ENCODE peak calls at places on chromosome 22, in nine cellular contexts. C is stomach, O is SK-N-SH, M is transverse colon, Q is HL-60, P is spleen, J is GM23338, T is HCT116, E is sigmoid colon. S is an unnamed sample.

GRCh38 chr22:22748297-22748743 is 103.9 kb downstream of the GGTLC2 start:
- DNase-seq in C (peak; percentile 64), O (peak; percentile 44), M (peak; percentile 54), Q (peak; percentile 60), P (no peak), J (peak; percentile 43), T (no peak), E (no peak), S (peak; percentile 31)

GRCh38 chr22:37320726-37321286 is 38.5 kb downstream of the CYTH4 start:
- DNase-seq in C (no peak), O (no peak), M (no peak), Q (no peak), P (no peak), J (no peak), T (no peak), E (no peak), S (no peak)

GRCh38 chr22:46934746-46935491 is 172.5 kb downstream of the TBC1D22A start:
- DNase-seq in C (no peak), O (no peak), M (peak; percentile 30), Q (peak; percentile 27), P (no peak), J (no peak), T (peak; percentile 76), E (no peak), S (no peak)

GRCh38 chr22:48039326-48039725 is 1276.9 kb downstream of the TBC1D22A start:
- DNase-seq in C (no peak), O (no peak), M (no peak), Q (no peak), P (no peak), J (no peak), T (no peak), E (no peak), S (no peak)

GRCh38 chr22:39967996-39968968 is 8.1 kb downstream of the TMA7B start:
- DNase-seq in C (no peak), O (peak; percentile 17), M (no peak), Q (no peak), P (no peak), J (peak; percentile 23), T (no peak), E (peak; percentile 69), S (peak; percentile 66)

GRCh38 chr22:28021998-28022660 is 103.1 kb upstream of the PITPNB start:
- DNase-seq in C (peak; percentile 21), O (no peak), M (no peak), Q (no peak), P (peak; percentile 55), J (no peak), T (no peak), E (peak; percentile 61), S (peak; percentile 7)

GRCh38 chr22:17319541-17319940 is 49.7 kb upstream of the CECR2 start:
- DNase-seq in C (no peak), O (no peak), M (no peak), Q (no peak), P (no peak), J (no peak), T (no peak), E (no peak), S (no peak)

GRCh38 chr22:46684706-46685105 is 53.3 kb downstream of the CERK start:
- DNase-seq in C (peak; percentile 32), O (no peak), M (peak; percentile 36), Q (peak; percentile 59), P (no peak), J (no peak), T (no peak), E (no peak), S (no peak)

GRCh38 chr22:19941365-19942070 is at the start of the genes COMT and TXNRD2:
- DNase-seq in C (peak; percentile 81), O (peak; percentile 96), M (peak; percentile 78), Q (peak; percentile 60), P (peak; percentile 95), J (peak; percentile 70), T (no peak), E (peak; percentile 82), S (peak; percentile 71)

GRCh38 chr22:23268139-23268712 is 87.9 kb downstream of the BCR start:
- DNase-seq in C (no peak), O (no peak), M (no peak), Q (no peak), P (no peak), J (peak; percentile 40), T (no peak), E (no peak), S (no peak)

GRCh38 chr22:47168441-47168840 is 406.0 kb downstream of the TBC1D22A start:
- DNase-seq in C (peak; percentile 15), O (no peak), M (peak; percentile 4), Q (no peak), P (peak; percentile 41), J (no peak), T (no peak), E (peak; percentile 40), S (no peak)

GRCh38 chr22:44567846-44568493 is 69.9 kb upstream of the RTL6 start:
- DNase-seq in C (peak; percentile 57), O (no peak), M (peak; percentile 65), Q (peak; percentile 44), P (peak; percentile 79), J (peak; percentile 57), T (peak; percentile 54), E (peak; percentile 68), S (no peak)

GRCh38 chr22:37496651-37497599 is 10.7 kb upstream of the MFNG start:
- DNase-seq in C (no peak), O (peak; percentile 50), M (no peak), Q (no peak), P (no peak), J (peak; percentile 76), T (no peak), E (no peak), S (no peak)

GRCh38 chr22:40955516-40955915 is 4.3 kb downstream of the RBX1 start:
- DNase-seq in C (no peak), O (no peak), M (no peak), Q (no peak), P (no peak), J (no peak), T (no peak), E (no peak), S (no peak)

GRCh38 chr22:48404004-48404403 is 1423.7 kb downstream of the BRD1 start:
- DNase-seq in C (peak; percentile 22), O (no peak), M (no peak), Q (no peak), P (no peak), J (no peak), T (no peak), E (no peak), S (no peak)

GRCh38 chr22:46045459-46046298 is 68.7 kb upstream of the WNT7B start:
- DNase-seq in C (peak; percentile 58), O (no peak), M (peak; percentile 17), Q (no peak), P (peak; percentile 80), J (no peak), T (no peak), E (peak; percentile 72), S (no peak)

GRCh38 chr22:20261848-20262581 is 6.1 kb downstream of the RTN4R start:
- DNase-seq in C (no peak), O (no peak), M (no peak), Q (no peak), P (no peak), J (no peak), T (no peak), E (no peak), S (no peak)

GRCh38 chr22:45101828-45102227 is 61.9 kb upstream of the NUP50 start:
- DNase-seq in C (peak; percentile 53), O (peak; percentile 69), M (peak; percentile 53), Q (peak; percentile 90), P (peak; percentile 79), J (peak; percentile 91), T (no peak), E (peak; percentile 78), S (no peak)

GRCh38 chr22:49368976-49369725 is 458.5 kb downstream of the BRD1 start:
- DNase-seq in C (peak; percentile 22), O (peak; percentile 70), M (no peak), Q (no peak), P (peak; percentile 84), J (no peak), T (no peak), E (peak; percentile 63), S (peak; percentile 33)

GRCh38 chr22:35116817-35117216 is 50.9 kb downstream of the ISX start:
- DNase-seq in C (no peak), O (no peak), M (peak; percentile 60), Q (no peak), P (no peak), J (no peak), T (no peak), E (no peak), S (no peak)

GRCh38 chr22:31739795-31740201 is 10.1 kb downstream of the PRR14L start:
- DNase-seq in C (no peak), O (no peak), M (no peak), Q (peak; percentile 36), P (no peak), J (no peak), T (no peak), E (no peak), S (no peak)
- TF ChIP-seq POLR2AphosphoS5 in C (no peak), O (no peak), M (no peak), Q (no peak), P (no peak), J (no peak), T (no peak), E (no peak), S (no peak)

GRCh38 chr22:26907366-26907765 is 250.0 kb downstream of the MIAT start:
- DNase-seq in C (no peak), O (no peak), M (no peak), Q (no peak), P (no peak), J (no peak), T (no peak), E (no peak), S (no peak)
- TF ChIP-seq POLR2AphosphoS5 in C (no peak), O (no peak), M (no peak), Q (no peak), P (no peak), J (no peak), T (no peak), E (no peak), S (no peak)

GRCh38 chr22:42856179-42856864 is 751 bp downstream of the ARFGAP3 start:
- DNase-seq in C (peak; percentile 52), O (no peak), M (peak; percentile 71), Q (peak; percentile 9), P (peak; percentile 88), J (peak; percentile 55), T (no peak), E (peak; percentile 82), S (no peak)
- TF ChIP-seq POLR2AphosphoS5 in C (peak; percentile 18), O (no peak), M (peak; percentile 13), Q (no peak), P (peak; percentile 69), J (no peak), T (no peak), E (peak; percentile 15), S (peak; percentile 48)

DNA sequence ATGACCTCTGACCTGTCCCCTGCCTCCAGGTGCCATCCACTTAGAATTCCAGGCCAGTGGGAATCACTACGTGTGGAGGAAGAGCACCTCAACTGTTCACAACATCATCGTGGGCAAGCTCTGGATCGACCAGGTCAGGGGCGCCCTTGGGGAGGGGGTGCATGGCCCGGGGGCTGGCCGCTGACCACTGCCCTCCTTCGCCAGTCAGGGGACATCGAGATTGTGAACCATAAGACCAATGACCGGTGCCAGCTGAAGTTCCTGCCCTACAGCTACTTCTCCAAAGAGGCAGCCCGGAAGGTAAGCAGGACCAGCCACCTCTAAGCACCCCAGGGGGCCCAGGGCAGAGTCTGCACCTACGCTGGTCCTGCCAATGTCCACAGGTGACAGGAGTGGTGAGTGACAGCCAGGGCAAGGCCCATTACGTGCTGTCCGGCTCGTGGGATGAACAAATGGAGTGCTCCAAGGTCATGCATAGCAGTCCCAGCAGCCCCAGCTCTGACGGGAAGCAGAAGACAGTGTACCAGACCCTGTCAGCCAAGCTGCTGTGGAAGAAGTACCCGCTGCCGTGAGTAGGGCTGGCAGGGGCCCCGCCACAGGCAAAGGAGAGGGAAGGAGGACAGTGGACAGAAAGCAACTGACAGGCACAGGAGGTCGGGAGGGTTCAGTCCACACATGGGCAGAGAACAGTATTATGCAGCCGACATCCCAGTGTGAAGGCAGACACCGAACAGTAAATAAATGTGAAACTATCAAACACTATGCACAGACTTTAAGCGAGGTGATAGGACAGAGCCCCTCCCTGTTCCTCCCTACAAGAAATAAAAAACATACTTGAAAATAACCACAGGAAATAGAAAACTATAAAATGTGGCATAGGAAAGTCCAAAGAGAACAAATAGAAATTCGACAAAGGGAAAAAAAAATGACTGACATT is 74.9 kb downstream of the MORC2 start:
- DNase-seq in C (peak; percentile 18), O (no peak), M (peak; percentile 6), Q (no peak), P (peak; percentile 61), J (no peak), T (no peak), E (no peak), S (no peak)
- TF ChIP-seq POLR2AphosphoS5 in C (no peak), O (no peak), M (no peak), Q (no peak), P (no peak), J (no peak), T (no peak), E (no peak), S (no peak)

S was measured in breast epithelium.